ENCODE peak calls at places on chromosomes 2 and 18, in eight cellular contexts. O is cardiac fibroblast; G is CD4-positive, CD25-positive, alpha-beta regulatory T cell; I is astrocyte of the cerebellum; T is NCI-H1417; S is NCI-H460; P is transverse colon; K is fibroblast of lung. W is an unnamed sample.

GRCh38 chr2:170842785-170843184 is 26.1 kb downstream of the GAD1 start:
- DNase-seq in O (no peak), G (no peak), I (no peak), T (no peak), S (no peak), P (no peak), K (no peak), W (no peak)

GRCh38 chr18:9757851-9758587 is 49.9 kb downstream of the RAB31 start:
- DNase-seq in O (no peak), G (no peak), I (peak), T (no peak), S (no peak), P (no peak), K (no peak), W (no peak)

GRCh38 chr2:168977608-168978007 is 53.5 kb downstream of the ABCB11 start:
- DNase-seq in O (no peak), G (no peak), I (no peak), T (no peak), S (no peak), P (no peak), K (no peak), W (no peak)

GRCh38 chr2:229849073-229849472 is 72.7 kb downstream of the TRIP12 start:
- DNase-seq in O (no peak), G (no peak), I (no peak), T (no peak), S (no peak), P (no peak), K (no peak), W (no peak)

GRCh38 chr2:24121469-24121868 is 1.7 kb downstream of the PFN4 start:
- DNase-seq in O (peak), G (no peak), I (no peak), T (no peak), S (no peak), P (no peak), K (peak), W (no peak)

GRCh38 chr18:25743661-25744151 is 346.7 kb downstream of the SS18 start:
- DNase-seq in O (no peak), G (no peak), I (no peak), T (no peak), S (no peak), P (no peak), K (no peak), W (no peak)

GRCh38 chr2:161919873-161920272 is 154.1 kb downstream of the DPP4 start:
- DNase-seq in O (no peak), G (no peak), I (no peak), T (no peak), S (no peak), P (no peak), K (no peak), W (no peak)

GRCh38 chr2:240182001-240182400 is 41.5 kb upstream of the OTOS start:
- DNase-seq in O (no peak), G (no peak), I (no peak), T (no peak), S (no peak), P (no peak), K (no peak), W (no peak)

GRCh38 chr2:239979243-239980023 is 45.7 kb downstream of the NDUFA10 start:
- DNase-seq in O (peak), G (no peak), I (peak), T (no peak), S (no peak), P (no peak), K (peak), W (no peak)

GRCh38 chr2:45169339-45170190 is 160.3 kb upstream of the SIX2 start:
- DNase-seq in O (peak), G (no peak), I (no peak), T (no peak), S (no peak), P (no peak), K (no peak), W (no peak)

W was measured in DMS153.